ENCODE peak calls at places on chromosomes 5 and 9, in four cellular contexts. V, T, G and Z are unnamed samples. For H3K4me1, the result is how much of the 10 kb centered on the place peaks cover.

GRCh38 chr5:128536229-128536860 is 1.7 kb downstream of the FBN2 start:
- DNase-seq in V (no peak), T (no peak), G (peak), Z (no peak)

GRCh38 chr9:125997510-125997823 is 250.3 kb downstream of the PBX3 start:
- DNase-seq in V (no peak), T (peak), G (no peak), Z (no peak)

GRCh38 chr5:116573279-116573616 is 1.4 kb downstream of the SEMA6A start:
- DNase-seq in V (no peak), T (peak), G (peak), Z (no peak)

GRCh38 chr9:116049506-116049905 is 104.1 kb upstream of the PAPPA start:
- DNase-seq in V (no peak), T (no peak), G (no peak), Z (no peak)

GRCh38 chr5:151612689-151613427 is 21.7 kb upstream of the FAT2 start:
- DNase-seq in V (no peak), T (no peak), G (no peak), Z (peak)

GRCh38 chr5:149646564-149646963 is 65.3 kb downstream of the ARHGEF37 start:
- DNase-seq in V (no peak), T (no peak), G (no peak), Z (no peak)

GRCh38 chr9:84054341-84055010 is 73.9 kb downstream of the RMI1 start:
- DNase-seq in V (no peak), T (no peak), G (no peak), Z (no peak)

GRCh38 chr9:95573463-95573862 is 56.7 kb upstream of the PTCH1 start:
- DNase-seq in V (no peak), T (no peak), G (no peak), Z (no peak)

GRCh38 chr5:137304227-137304874 is 194.8 kb downstream of the SPOCK1 start:
- DNase-seq in V (no peak), T (no peak), G (no peak), Z (no peak)

GRCh38 chr9:23542927-23543326 is 283.1 kb downstream of the ELAVL2 start:
- DNase-seq in V (no peak), T (no peak), G (no peak), Z (no peak)

GRCh38 chr9:135295556-135296300 is 183.9 kb upstream of the PPP1R26 start:
- DNase-seq in V (no peak), T (no peak), G (no peak), Z (no peak)

GRCh38 chr5:370959-371810 is 49.7 kb downstream of the AHRR start:
- DNase-seq in V (no peak), T (peak), G (no peak), Z (no peak)

GRCh38 chr9:16197578-16198370 is 644.9 kb downstream of the CCDC171 start:
- DNase-seq in V (no peak), T (no peak), G (no peak), Z (no peak)

GRCh38 chr5:163659568-163659902 is 154.1 kb downstream of the MAT2B start:
- DNase-seq in V (no peak), T (no peak), G (no peak), Z (no peak)

GRCh38 chr9:92668746-92669526 is 995 bp downstream of the IPPK start:
- DNase-seq in V (no peak), T (peak), G (peak), Z (peak)

GRCh38 chr5:69138796-69139195 is 28.2 kb upstream of the CCNB1 start:
- DNase-seq in V (no peak), T (no peak), G (no peak), Z (no peak)

GRCh38 chr9:124625084-124625483 is 117.9 kb upstream of the NR5A1 start:
- DNase-seq in V (no peak), T (no peak), G (no peak), Z (no peak)

GRCh38 chr9:104903609-104904008 is 24.3 kb downstream of the ABCA1 start:
- DNase-seq in V (no peak), T (no peak), G (no peak), Z (no peak)

GRCh38 chr5:108220834-108221233 is 161.1 kb downstream of the FBXL17 start:
- DNase-seq in V (no peak), T (no peak), G (no peak), Z (no peak)

GRCh38 chr9:92696619-92697018 is 26.7 kb upstream of the IPPK start:
- DNase-seq in V (no peak), T (no peak), G (no peak), Z (no peak)

GRCh38 chr5:100904259-100904822 is 1.3 kb upstream of the ST8SIA4 start:
- DNase-seq in V (peak), T (peak), G (peak), Z (peak)

GRCh38 chr9:94861589-94862241 is 135.2 kb downstream of the AOPEP start:
- DNase-seq in V (no peak), T (no peak), G (no peak), Z (no peak)

GRCh38 chr5:125481506-125482455 is 735.3 kb upstream of the ZNF608 start:
- DNase-seq in V (no peak), T (no peak), G (peak), Z (no peak)

GRCh38 chr9:130768265-130768664 is 66.8 kb upstream of the ABL1 start:
- DNase-seq in V (no peak), T (no peak), G (no peak), Z (no peak)

GRCh38 chr9:127516835-127517607 is 65.7 kb downstream of the LRSAM1 start:
- DNase-seq in V (no peak), T (no peak), G (no peak), Z (no peak)

GRCh38 chr5:141841781-141842180 is 36.4 kb downstream of the PCDH1 start:
- DNase-seq in V (no peak), T (peak), G (no peak), Z (no peak)

GRCh38 chr9:97980918-97981827 is 2.0 kb upstream of the ANP32B start:
- DNase-seq in V (no peak), T (no peak), G (peak), Z (no peak)

GRCh38 chr5:167877319-167877718 is 414.1 kb upstream of the WWC1 start:
- DNase-seq in V (no peak), T (no peak), G (no peak), Z (no peak)

GRCh38 chr5:84480873-84481637 is 96.4 kb upstream of the EDIL3 start:
- DNase-seq in V (no peak), T (no peak), G (no peak), Z (no peak)

GRCh38 chr5:160472482-160472881 is 50.8 kb downstream of the PTTG1 start:
- DNase-seq in V (no peak), T (no peak), G (no peak), Z (no peak)
- H3K4me1 ChIP-seq in V (half or more), T (under half), G (under half), Z (under half)

GRCh38 chr5:178212241-178213002 is 8.1 kb downstream of the HNRNPAB start:
- DNase-seq in V (no peak), T (no peak), G (no peak), Z (no peak)
- H3K4me1 ChIP-seq in V (under half), T (under half), G (under half), Z (under half)

GRCh38 chr9:75090579-75090978 is 2.3 kb downstream of the OSTF1 start:
- DNase-seq in V (no peak), T (no peak), G (no peak), Z (no peak)

GRCh38 chr9:75089369-75089766 is 1.1 kb downstream of the OSTF1 start:
- DNase-seq in V (no peak), T (no peak), G (no peak), Z (no peak)

GRCh38 chr9:75087824-75088645 is at the start of the genes NMRK1 and OSTF1:
- DNase-seq in V (peak), T (peak), G (peak), Z (peak)

GRCh38 chr9:75087279-75087823 is 604 bp downstream of the NMRK1 start:
- DNase-seq in V (peak), T (no peak), G (peak), Z (peak)

GRCh38 chr9:75088646-75089368 is 493 bp downstream of the OSTF1 start:
- DNase-seq in V (peak), T (peak), G (peak), Z (no peak)
- H3K4me1 ChIP-seq in V (half or more), T (half or more), G (under half), Z (under half)

GRCh38 chr9:129678844-129679243 is 13.4 kb downstream of the PRRX2 start:
- DNase-seq in V (no peak), T (no peak), G (no peak), Z (no peak)

GRCh38 chr9:129679537-129679936 is 14.1 kb downstream of the PRRX2 start:
- DNase-seq in V (no peak), T (no peak), G (no peak), Z (no peak)

GRCh38 chr9:129682381-129682780 is 16.9 kb downstream of the PRRX2 start:
- DNase-seq in V (no peak), T (no peak), G (no peak), Z (no peak)

GRCh38 chr9:129685220-129685932 is 19.9 kb downstream of the PRRX2 start:
- DNase-seq in V (no peak), T (no peak), G (no peak), Z (no peak)

GRCh38 chr9:129681924-129682323 is 16.5 kb downstream of the PRRX2 start:
- DNase-seq in V (no peak), T (no peak), G (no peak), Z (no peak)
- H3K4me1 ChIP-seq in V (under half), T (under half), G (under half), Z (under half)

GRCh38 chr5:138339086-138339456 is 1.0 kb downstream of the FAM53C start:
- DNase-seq in V (no peak), T (no peak), G (peak), Z (no peak)

GRCh38 chr5:138336952-138337684 is 948 bp upstream of the FAM53C start:
- DNase-seq in V (peak), T (peak), G (no peak), Z (peak)

GRCh38 chr5:138339464-138339863 is 1.4 kb downstream of the FAM53C start:
- DNase-seq in V (no peak), T (no peak), G (peak), Z (no peak)

GRCh38 chr5:138337685-138338410 is at the start of gene FAM53C:
- DNase-seq in V (peak), T (peak), G (peak), Z (peak)

DNA sequence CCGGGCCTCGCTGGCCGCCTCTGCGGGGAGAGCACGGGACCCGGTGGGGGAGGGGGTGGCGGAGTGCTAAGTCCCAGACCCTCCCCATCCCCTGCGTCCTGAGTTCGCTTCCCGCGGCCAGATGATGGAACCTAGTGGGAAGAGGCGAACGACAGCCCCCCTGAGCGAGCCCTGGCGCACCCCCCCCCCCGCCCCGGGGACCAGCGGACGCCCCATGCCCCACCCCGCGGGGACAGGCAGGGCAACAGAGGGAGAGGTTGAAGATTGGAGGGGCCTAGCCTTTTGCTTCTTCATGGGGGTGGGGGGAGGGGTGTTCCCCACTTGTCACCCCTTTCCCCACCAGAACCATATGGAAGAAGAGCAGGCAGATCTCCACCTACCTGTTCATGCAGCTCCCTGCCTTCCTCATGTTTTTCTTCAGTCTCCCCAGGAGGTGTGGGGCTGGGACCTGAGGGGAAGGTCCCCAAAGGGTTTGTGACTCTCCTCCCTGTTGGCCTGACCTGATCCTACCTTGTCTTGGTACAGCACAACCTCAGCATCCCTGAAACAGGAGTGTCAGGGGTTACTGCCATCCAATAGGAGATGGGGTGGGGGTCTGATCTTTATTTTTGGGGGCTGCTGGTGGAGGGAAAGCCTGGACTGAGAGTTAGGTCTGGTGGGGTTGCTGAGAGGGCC is 482 bp downstream of the FAM53C start:
- DNase-seq in V (no peak), T (no peak), G (no peak), Z (no peak)
- H3K4me1 ChIP-seq in V (under half), T (under half), G (under half), Z (under half)

GRCh38 chr5:119335261-119335677 is 20.6 kb upstream of the TNFAIP8 start:
- DNase-seq in V (no peak), T (no peak), G (no peak), Z (no peak)

GRCh38 chr5:119332978-119333401 is 22.8 kb upstream of the TNFAIP8 start:
- DNase-seq in V (no peak), T (no peak), G (no peak), Z (no peak)

GRCh38 chr5:119336262-119336661 is 19.6 kb upstream of the TNFAIP8 start:
- DNase-seq in V (no peak), T (no peak), G (no peak), Z (no peak)

GRCh38 chr5:119331566-119332095 is 24.2 kb upstream of the TNFAIP8 start:
- DNase-seq in V (no peak), T (no peak), G (no peak), Z (no peak)

GRCh38 chr5:119333421-119333851 is 22.4 kb upstream of the TNFAIP8 start:
- DNase-seq in V (no peak), T (no peak), G (no peak), Z (no peak)
- H3K4me1 ChIP-seq in V (half or more), T (under half), G (under half), Z (half or more)

GRCh38 chr5:159091051-159091450 is 8.7 kb downstream of the EBF1 start:
- DNase-seq in V (no peak), T (no peak), G (no peak), Z (no peak)
- H3K4me1 ChIP-seq in V (under half), T (under half), G (under half), Z (under half)

GRCh38 chr5:170362625-170363024 is 26.5 kb downstream of the KCNMB1 start:
- DNase-seq in V (no peak), T (no peak), G (no peak), Z (no peak)

GRCh38 chr5:170360712-170361501 is 28.3 kb downstream of the KCNMB1 start:
- DNase-seq in V (no peak), T (no peak), G (no peak), Z (no peak)

GRCh38 chr5:170362102-170362501 is 27.1 kb downstream of the KCNMB1 start:
- DNase-seq in V (no peak), T (no peak), G (no peak), Z (no peak)

GRCh38 chr5:170363671-170364070 is 25.5 kb downstream of the KCNMB1 start:
- DNase-seq in V (no peak), T (no peak), G (no peak), Z (no peak)

GRCh38 chr5:170361600-170361999 is 27.6 kb downstream of the KCNMB1 start:
- DNase-seq in V (no peak), T (no peak), G (no peak), Z (no peak)
- H3K4me1 ChIP-seq in V (under half), T (under half), G (under half), Z (under half)

DNA sequence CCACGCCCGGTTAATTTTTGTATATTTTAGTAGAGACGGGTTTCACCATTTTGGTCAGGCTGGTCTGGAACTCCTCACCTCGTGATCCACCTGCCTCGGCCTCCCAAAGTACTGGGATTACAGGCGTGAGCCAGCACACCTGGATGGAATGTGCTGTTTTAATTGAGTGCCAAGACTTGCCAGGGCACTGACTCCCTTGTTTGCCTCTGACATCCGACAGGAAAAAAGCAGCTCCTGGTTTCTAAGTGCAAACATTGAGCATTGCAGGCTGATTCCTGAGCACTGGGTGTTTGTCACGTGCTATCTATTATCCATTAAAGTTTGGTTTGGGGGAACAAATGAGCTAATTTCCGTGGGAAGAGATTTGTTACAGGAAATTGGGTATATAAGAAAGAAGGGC is 70.6 kb upstream of the CKMT2 start:
- DNase-seq in V (no peak), T (no peak), G (no peak), Z (no peak)
- H3K4me1 ChIP-seq in V (under half), T (under half), G (under half), Z (under half)

GRCh38 chr9:71897573-71897972 is 13.4 kb downstream of the ABHD17B start:
- DNase-seq in V (no peak), T (no peak), G (no peak), Z (no peak)
- H3K4me1 ChIP-seq in V (half or more), T (under half), G (under half), Z (under half)